ENCODE peak calls at places on chromosomes 3 and 15, in seven cellular contexts. F, X, Z, G, I, K and R are unnamed samples.

GRCh38 chr3:132090921-132091320 is 56.1 kb upstream of the CPNE4 start:
- DNase-seq in F (no peak), X (no peak), Z (no peak), G (no peak), I (no peak), K (no peak), R (no peak)

GRCh38 chr3:136949146-136949545 is 8.6 kb upstream of the IL20RB start:
- DNase-seq in F (no peak), X (no peak), Z (no peak), G (no peak), I (no peak), K (no peak), R (peak)

GRCh38 chr3:71119171-71119570 is 464.4 kb downstream of the FOXP1 start:
- DNase-seq in F (no peak), X (no peak), Z (no peak), G (no peak), I (no peak), K (no peak), R (peak)

GRCh38 chr3:194141415-194142155 is 5.6 kb downstream of the HES1 start:
- DNase-seq in F (peak), X (peak), Z (peak), G (peak), I (no peak), K (peak), R (peak)

GRCh38 chr15:81323559-81323943 is 390 bp downstream of the STARD5 start:
- DNase-seq in F (no peak), X (no peak), Z (peak), G (no peak), I (no peak), K (peak), R (no peak)

GRCh38 chr3:31137718-31138465 is 243.4 kb upstream of the GADL1 start:
- DNase-seq in F (no peak), X (no peak), Z (no peak), G (no peak), I (no peak), K (no peak), R (no peak)

GRCh38 chr3:122628567-122628966 is 51.1 kb downstream of the PARP15 start:
- DNase-seq in F (no peak), X (no peak), Z (no peak), G (no peak), I (no peak), K (no peak), R (peak)

GRCh38 chr3:163043074-163043473 is 1546.5 kb downstream of the OTOL1 start:
- DNase-seq in F (no peak), X (peak), Z (no peak), G (no peak), I (no peak), K (peak), R (no peak)

GRCh38 chr15:37981781-37982180 is 47.3 kb downstream of the TMCO5A start:
- DNase-seq in F (peak), X (peak), Z (peak), G (no peak), I (no peak), K (peak), R (peak)

GRCh38 chr15:101060576-101061551 is 141.7 kb downstream of the LRRK1 start:
- DNase-seq in F (no peak), X (no peak), Z (no peak), G (peak), I (no peak), K (no peak), R (no peak)

GRCh38 chr15:72037321-72037720 is 80.6 kb downstream of the MYO9A start:
- DNase-seq in F (no peak), X (peak), Z (no peak), G (no peak), I (no peak), K (peak), R (no peak)

GRCh38 chr3:109806929-109807328 is 469.6 kb upstream of the DPPA4 start:
- DNase-seq in F (no peak), X (peak), Z (peak), G (no peak), I (no peak), K (peak), R (no peak)

GRCh38 chr3:195196266-195196665 is 74.7 kb downstream of the XXYLT1 start:
- DNase-seq in F (peak), X (no peak), Z (peak), G (no peak), I (no peak), K (no peak), R (peak)

GRCh38 chr3:24640330-24640877 is 145.8 kb upstream of the THRB start:
- DNase-seq in F (peak), X (peak), Z (peak), G (no peak), I (no peak), K (peak), R (peak)

GRCh38 chr15:74888716-74889115 is 1.1 kb upstream of the MPI start:
- DNase-seq in F (no peak), X (no peak), Z (peak), G (no peak), I (no peak), K (no peak), R (no peak)

GRCh38 chr15:59295742-59296090 is 77.0 kb downstream of the MYO1E start:
- DNase-seq in F (no peak), X (no peak), Z (no peak), G (no peak), I (no peak), K (no peak), R (no peak)

GRCh38 chr3:15955968-15956367 is 158.2 kb upstream of the ANKRD28 start:
- DNase-seq in F (no peak), X (no peak), Z (no peak), G (no peak), I (no peak), K (no peak), R (no peak)

GRCh38 chr15:68553994-68554715 is 24.6 kb upstream of the CORO2B start:
- DNase-seq in F (peak), X (peak), Z (peak), G (peak), I (no peak), K (peak), R (peak)

GRCh38 chr15:82122754-82123400 is 77.1 kb upstream of the MEX3B start:
- DNase-seq in F (no peak), X (peak), Z (no peak), G (peak), I (no peak), K (no peak), R (peak)

GRCh38 chr3:105868450-105868744 is 415 bp downstream of the CBLB start:
- DNase-seq in F (peak), X (no peak), Z (peak), G (peak), I (no peak), K (peak), R (no peak)

GRCh38 chr15:85831415-85832113 is 36.8 kb upstream of the KLHL25 start:
- DNase-seq in F (peak), X (peak), Z (peak), G (peak), I (no peak), K (peak), R (peak)

GRCh38 chr15:58228708-58229107 is 90.5 kb downstream of the AQP9 start:
- DNase-seq in F (no peak), X (no peak), Z (no peak), G (no peak), I (no peak), K (no peak), R (no peak)

GRCh38 chr3:57985977-57986246 is 22.3 kb upstream of the FLNB start:
- DNase-seq in F (no peak), X (no peak), Z (no peak), G (no peak), I (no peak), K (no peak), R (no peak)

GRCh38 chr3:71397046-71397445 is 186.5 kb downstream of the FOXP1 start:
- DNase-seq in F (peak), X (peak), Z (peak), G (no peak), I (no peak), K (peak), R (peak)

GRCh38 chr3:22988566-22988965 is 214.6 kb upstream of the UBE2E2 start:
- DNase-seq in F (no peak), X (no peak), Z (no peak), G (no peak), I (no peak), K (no peak), R (no peak)

GRCh38 chr15:78023081-78023665 is 54.3 kb downstream of the TBC1D2B start:
- DNase-seq in F (no peak), X (no peak), Z (no peak), G (no peak), I (no peak), K (no peak), R (no peak)

GRCh38 chr3:163382183-163382582 is 1696.1 kb downstream of the SI start:
- DNase-seq in F (no peak), X (no peak), Z (no peak), G (no peak), I (no peak), K (no peak), R (no peak)

GRCh38 chr15:100779331-100780207 is 100.1 kb upstream of the ALDH1A3 start:
- DNase-seq in F (no peak), X (no peak), Z (no peak), G (peak), I (no peak), K (no peak), R (no peak)

GRCh38 chr3:49248828-49249227 is 28.2 kb downstream of the C3orf62 start:
- DNase-seq in F (no peak), X (no peak), Z (peak), G (no peak), I (peak), K (no peak), R (peak)

GRCh38 chr3:72187131-72187530 is 402.2 kb upstream of the PROK2 start:
- DNase-seq in F (no peak), X (no peak), Z (peak), G (no peak), I (no peak), K (peak), R (no peak)

GRCh38 chr3:76040946-76041345 is 255.6 kb upstream of the ZNF717 start:
- DNase-seq in F (no peak), X (no peak), Z (no peak), G (no peak), I (no peak), K (no peak), R (no peak)

GRCh38 chr3:173586176-173586575 is 188.6 kb downstream of the NLGN1 start:
- DNase-seq in F (no peak), X (no peak), Z (no peak), G (no peak), I (no peak), K (no peak), R (peak)

GRCh38 chr3:60552581-60552980 is 698.7 kb downstream of the FHIT start:
- DNase-seq in F (no peak), X (no peak), Z (peak), G (no peak), I (no peak), K (no peak), R (no peak)

GRCh38 chr15:50542051-50542450 is 4.4 kb downstream of the USP50 start:
- DNase-seq in F (no peak), X (no peak), Z (no peak), G (no peak), I (no peak), K (peak), R (no peak)

GRCh38 chr3:11567516-11568467 is 75.9 kb downstream of the VGLL4 start:
- DNase-seq in F (no peak), X (peak), Z (no peak), G (no peak), I (no peak), K (no peak), R (peak)

GRCh38 chr15:59817834-59818233 is 128.7 kb upstream of the BNIP2 start:
- DNase-seq in F (no peak), X (no peak), Z (no peak), G (no peak), I (no peak), K (no peak), R (no peak)

GRCh38 chr15:46315540-46315939 is 680.7 kb downstream of the SQOR start:
- DNase-seq in F (no peak), X (no peak), Z (no peak), G (no peak), I (no peak), K (no peak), R (no peak)

GRCh38 chr15:46312133-46312740 is 677.4 kb downstream of the SQOR start:
- DNase-seq in F (peak), X (peak), Z (peak), G (peak), I (peak), K (peak), R (peak)

GRCh38 chr15:46304320-46304719 is 669.5 kb downstream of the SQOR start:
- DNase-seq in F (peak), X (no peak), Z (peak), G (peak), I (no peak), K (peak), R (peak)

GRCh38 chr15:46309914-46310313 is 675.1 kb downstream of the SQOR start:
- DNase-seq in F (no peak), X (no peak), Z (no peak), G (no peak), I (no peak), K (no peak), R (no peak)
- H2AFZ ChIP-seq in F (no peak), X (no peak), Z (no peak), G (no peak), I (no peak), K (no peak), R (no peak)

DNA sequence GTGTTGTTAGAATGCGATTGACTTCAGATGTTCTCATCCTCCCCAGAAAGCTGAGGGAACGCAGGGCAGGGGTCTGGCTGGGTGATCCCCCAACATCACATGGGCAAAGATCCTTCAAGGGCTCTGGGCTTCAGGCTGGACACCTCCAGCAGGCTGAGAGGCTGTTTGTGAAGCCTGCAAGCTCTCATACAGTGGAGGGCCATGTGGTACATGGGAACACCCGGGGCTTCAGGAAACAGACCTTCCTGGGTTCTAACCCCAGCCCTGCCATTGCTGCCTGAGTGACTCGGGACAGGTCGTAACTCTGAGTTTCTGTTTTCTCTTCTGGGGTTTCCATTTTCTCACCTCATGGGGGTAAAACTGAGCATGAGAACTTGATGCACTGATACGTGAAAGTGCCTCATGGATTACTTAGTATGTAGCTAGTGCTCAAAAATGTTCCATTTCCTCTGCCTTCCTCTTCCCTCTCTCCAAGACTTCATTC is 81.2 kb downstream of the TLE3 start:
- DNase-seq in F (no peak), X (no peak), Z (no peak), G (no peak), I (peak), K (no peak), R (no peak)
- TF ChIP-seq MAX in F (no peak), X (no peak), Z (no peak), G (no peak), I (no peak), K (no peak), R (no peak)

GRCh38 chr3:40876496-40876895 is 322.8 kb upstream of the CTNNB1 start:
- DNase-seq in F (no peak), X (no peak), Z (no peak), G (no peak), I (no peak), K (peak), R (no peak)

GRCh38 chr3:40876019-40876418 is 323.3 kb upstream of the CTNNB1 start:
- DNase-seq in F (no peak), X (no peak), Z (no peak), G (no peak), I (no peak), K (no peak), R (no peak)

GRCh38 chr3:40875581-40875980 is 323.7 kb upstream of the CTNNB1 start:
- DNase-seq in F (no peak), X (no peak), Z (no peak), G (no peak), I (no peak), K (no peak), R (no peak)

GRCh38 chr3:40877651-40878463 is 321.4 kb upstream of the CTNNB1 start:
- DNase-seq in F (no peak), X (no peak), Z (no peak), G (no peak), I (no peak), K (peak), R (peak)

GRCh38 chr3:40878464-40878905 is 320.8 kb upstream of the CTNNB1 start:
- DNase-seq in F (no peak), X (no peak), Z (no peak), G (no peak), I (no peak), K (no peak), R (peak)
- H2AFZ ChIP-seq in F (no peak), X (no peak), Z (no peak), G (peak), I (no peak), K (no peak), R (peak)

GRCh38 chr3:42706721-42707619 is 4.4 kb upstream of the HHATL start:
- DNase-seq in F (peak), X (no peak), Z (no peak), G (no peak), I (no peak), K (no peak), R (no peak)
- TF ChIP-seq MAX in F (no peak), X (no peak), Z (no peak), G (no peak), I (no peak), K (no peak), R (no peak)

GRCh38 chr3:45048244-45048643 is 22.1 kb downstream of the CLEC3B start:
- DNase-seq in F (no peak), X (no peak), Z (no peak), G (no peak), I (no peak), K (no peak), R (no peak)

GRCh38 chr3:45041666-45042065 is 15.6 kb downstream of the CLEC3B start:
- DNase-seq in F (no peak), X (no peak), Z (no peak), G (no peak), I (peak), K (no peak), R (no peak)

GRCh38 chr3:45042162-45042561 is 16.1 kb downstream of the CLEC3B start:
- DNase-seq in F (no peak), X (no peak), Z (no peak), G (no peak), I (no peak), K (no peak), R (no peak)

GRCh38 chr3:45038096-45038455 is 12.0 kb downstream of the CLEC3B start:
- DNase-seq in F (no peak), X (no peak), Z (no peak), G (no peak), I (no peak), K (no peak), R (no peak)

DNA sequence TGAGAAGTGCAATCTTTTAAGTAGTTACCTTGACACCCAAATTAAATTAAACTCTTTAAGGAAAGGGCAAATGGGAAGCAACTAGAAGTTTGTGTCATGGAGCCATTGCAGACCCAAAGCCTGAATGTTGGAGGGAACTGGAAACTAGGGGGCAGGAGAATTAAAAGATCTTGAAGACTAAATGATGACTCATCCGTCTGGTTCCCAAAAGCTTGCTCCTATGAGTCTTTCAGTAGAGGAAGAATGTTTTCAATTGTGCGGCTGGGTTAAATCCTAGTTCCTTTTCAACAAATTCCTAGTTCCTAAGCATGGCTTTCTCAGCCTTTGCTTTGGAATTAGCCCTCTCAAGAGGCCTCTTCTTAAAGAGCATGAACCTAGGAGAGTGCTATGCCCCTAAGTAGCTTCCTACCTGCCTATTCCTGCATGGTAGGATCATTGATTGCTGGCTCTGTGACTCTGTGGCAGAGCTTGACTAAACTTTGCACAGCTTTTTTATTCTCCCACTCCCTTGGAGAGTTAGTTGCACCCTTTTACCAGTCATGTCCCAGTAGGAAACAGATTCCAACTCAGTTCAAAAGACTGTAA is 17.7 kb downstream of the CLEC3B start:
- DNase-seq in F (no peak), X (no peak), Z (peak), G (no peak), I (no peak), K (no peak), R (no peak)
- H2AFZ ChIP-seq in F (peak), X (peak), Z (peak), G (no peak), I (no peak), K (no peak), R (peak)

DNA sequence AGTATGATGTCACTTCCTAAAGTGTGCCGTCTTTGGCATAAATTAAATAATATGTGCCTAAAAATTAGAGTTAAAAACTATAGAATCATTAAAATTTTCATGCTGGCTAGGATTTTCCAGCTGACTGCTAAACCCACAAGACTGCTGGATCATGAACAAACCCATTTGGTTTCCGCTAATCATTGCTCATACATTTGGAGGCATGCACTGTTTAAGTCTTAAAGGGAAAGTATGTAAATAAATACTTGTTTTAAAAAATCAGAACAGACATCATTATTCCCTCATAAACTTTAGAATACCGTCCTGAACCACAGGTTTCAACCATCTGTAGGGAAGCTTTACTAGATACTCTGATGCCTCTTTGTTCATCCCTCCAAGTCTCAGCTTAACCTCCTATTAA is 26.5 kb downstream of the ATP6V1A start:
- DNase-seq in F (no peak), X (no peak), Z (no peak), G (no peak), I (no peak), K (no peak), R (no peak)
- TF ChIP-seq MAX in F (no peak), X (no peak), Z (no peak), G (no peak), I (no peak), K (no peak), R (no peak)

DNA sequence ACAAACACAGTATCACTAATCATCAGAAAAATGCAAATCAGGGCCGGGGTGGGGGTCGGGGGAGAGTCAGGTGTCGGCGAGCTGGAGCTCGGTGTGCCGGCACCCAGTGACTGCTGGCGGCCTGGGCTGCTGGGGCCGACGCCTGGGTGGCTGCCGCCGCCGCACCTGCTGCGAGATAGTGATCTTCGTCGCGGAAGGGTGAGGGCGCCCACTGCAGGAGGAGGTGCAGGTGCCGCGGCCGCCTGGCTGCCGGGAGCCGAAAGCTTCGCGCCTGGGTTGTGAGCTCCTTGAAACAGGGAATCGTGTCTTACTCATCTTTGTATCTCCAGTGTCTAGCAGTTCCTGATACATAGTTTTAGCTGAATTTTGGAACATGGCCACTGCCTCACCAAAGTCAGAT is 64.0 kb upstream of the CPOX start:
- DNase-seq in F (peak), X (peak), Z (peak), G (peak), I (no peak), K (no peak), R (no peak)
- H2AFZ ChIP-seq in F (no peak), X (peak), Z (no peak), G (peak), I (peak), K (no peak), R (peak)